ENCODE peak calls at places on chromosomes 11 and 22, in five cellular contexts. One of them, this sample, is unnamed.
A peak's percentile ranks its signal among the peaks of the same experiment; 100 is the strongest.

GRCh38 chr11:1791912-1792311 is 28.2 kb upstream of the CTSD start:
- DNase-seq in kidney: no peak
- DNase-seq in AG20443: no peak
- DNase-seq in prostate gland: no peak
- DNase-seq in dorsolateral prefrontal cortex: no peak
- DNase-seq in this sample: no peak

GRCh38 chr22:46076651-46077339 is 73.5 kb upstream of the PPARA start:
- DNase-seq in AG20443: peak; percentile 63
- DNase-seq in kidney: peak; percentile 77
- DNase-seq in prostate gland: peak; percentile 44
- DNase-seq in dorsolateral prefrontal cortex: peak; percentile 56
- DNase-seq in this sample: no peak

GRCh38 chr11:89491141-89491690 is at the start of gene NOX4:
- DNase-seq in prostate gland: no peak
- DNase-seq in dorsolateral prefrontal cortex: peak; percentile 71
- DNase-seq in kidney: peak; percentile 80
- DNase-seq in AG20443: peak; percentile 68
- DNase-seq in this sample: peak; percentile 33

GRCh38 chr22:46259374-46259773 is 3.8 kb downstream of the PKDREJ start:
- DNase-seq in prostate gland: no peak
- DNase-seq in kidney: no peak
- DNase-seq in dorsolateral prefrontal cortex: no peak
- DNase-seq in AG20443: no peak
- DNase-seq in this sample: no peak

GRCh38 chr11:130890039-130890745 is 26.1 kb downstream of the SNX19 start:
- DNase-seq in kidney: no peak
- DNase-seq in dorsolateral prefrontal cortex: no peak
- DNase-seq in prostate gland: no peak
- DNase-seq in AG20443: no peak
- DNase-seq in this sample: no peak

GRCh38 chr22:20244250-20244648 is 23.9 kb downstream of the RTN4R start:
- DNase-seq in dorsolateral prefrontal cortex: no peak
- DNase-seq in prostate gland: no peak
- DNase-seq in kidney: no peak
- DNase-seq in AG20443: no peak
- DNase-seq in this sample: no peak

GRCh38 chr11:131430466-131431176 is 60.2 kb downstream of the NTM start:
- DNase-seq in dorsolateral prefrontal cortex: no peak
- DNase-seq in kidney: no peak
- DNase-seq in prostate gland: no peak
- DNase-seq in AG20443: no peak
- DNase-seq in this sample: no peak

GRCh38 chr11:1531961-1532586 is 40.0 kb downstream of the DUSP8 start:
- DNase-seq in AG20443: peak; percentile 93
- DNase-seq in prostate gland: peak; percentile 74
- DNase-seq in dorsolateral prefrontal cortex: peak; percentile 78
- DNase-seq in kidney: no peak
- DNase-seq in this sample: no peak

GRCh38 chr11:76671626-76672309 is 1.2 kb upstream of the LRRC32 start:
- DNase-seq in prostate gland: no peak
- DNase-seq in dorsolateral prefrontal cortex: no peak
- DNase-seq in kidney: no peak
- DNase-seq in AG20443: no peak
- DNase-seq in this sample: no peak

GRCh38 chr11:36213050-36213840 is 76.0 kb downstream of the COMMD9 start:
- DNase-seq in prostate gland: no peak
- DNase-seq in kidney: no peak
- DNase-seq in dorsolateral prefrontal cortex: no peak
- DNase-seq in AG20443: no peak
- DNase-seq in this sample: peak; percentile 19

GRCh38 chr22:33083212-33083611 is 25.0 kb upstream of the SYN3 start:
- DNase-seq in dorsolateral prefrontal cortex: no peak
- DNase-seq in AG20443: no peak
- DNase-seq in kidney: no peak
- DNase-seq in prostate gland: no peak
- DNase-seq in this sample: no peak

GRCh38 chr11:83292709-83293435 is 6.7 kb upstream of the CCDC90B start:
- DNase-seq in kidney: no peak
- DNase-seq in prostate gland: peak; percentile 41
- DNase-seq in dorsolateral prefrontal cortex: no peak
- DNase-seq in AG20443: peak; percentile 78
- DNase-seq in this sample: no peak